ENCODE peak calls at places on chromosomes 13 and 19, in five cellular contexts. C is esophagus squamous epithelium, F is cardiac muscle cell, I is testis, W is left ventricle myocardium inferior. R is an unnamed sample. For H3K4me1, the result is how much of the 10 kb centered on the place peaks cover.

GRCh38 chr19:37991841-37992248 is 84.8 kb downstream of the SIPA1L3 start:
- DNase-seq in I (no peak), C (no peak), W (no peak), F (no peak), R (no peak)

GRCh38 chr13:75961911-75962310 is 325.8 kb downstream of the LMO7 start:
- DNase-seq in W (no peak), I (no peak), F (no peak), C (no peak), R (no peak)

GRCh38 chr19:35557539-35558399 is 5.7 kb downstream of the ATP4A start:
- DNase-seq in I (peak), F (peak), W (peak), C (no peak), R (peak)

GRCh38 chr19:16369306-16369663 is 44.7 kb downstream of the KLF2 start:
- DNase-seq in C (no peak), F (no peak), I (no peak), W (no peak), R (no peak)

GRCh38 chr19:38569368-38569983 is 48.3 kb downstream of the MAP4K1 start:
- DNase-seq in C (no peak), F (no peak), W (no peak), I (no peak), R (no peak)

GRCh38 chr19:48806818-48807589 is 3.8 kb downstream of the BCAT2 start:
- DNase-seq in C (no peak), I (peak), F (peak), W (no peak), R (no peak)

GRCh38 chr19:5621945-5622464 is 571 bp downstream of the SAFB2 start:
- DNase-seq in F (no peak), C (no peak), W (no peak), I (no peak), R (no peak)

GRCh38 chr19:32976223-32976805 is 4.3 kb downstream of the FAAP24 start:
- DNase-seq in W (peak), C (no peak), I (peak), F (peak), R (peak)

GRCh38 chr19:46791944-46792343 is 3.5 kb upstream of the SLC1A5 start:
- DNase-seq in F (no peak), C (no peak), I (no peak), W (no peak), R (no peak)

GRCh38 chr13:25752957-25753540 is 298.8 kb downstream of the SHISA2 start:
- DNase-seq in C (no peak), F (peak), W (peak), I (peak), R (peak)

GRCh38 chr19:15702590-15702930 is 25.3 kb upstream of the OR10H2 start:
- DNase-seq in I (peak), C (peak), W (peak), F (peak), R (peak)

GRCh38 chr13:30991922-30992321 is 59.5 kb downstream of the TEX26 start:
- DNase-seq in I (no peak), W (no peak), F (no peak), C (no peak), R (no peak)

GRCh38 chr13:105702441-105702840 is 833.0 kb downstream of the EFNB2 start:
- DNase-seq in I (no peak), C (no peak), F (no peak), W (no peak), R (no peak)

GRCh38 chr13:97296740-97297139 is 74.6 kb downstream of the MBNL2 start:
- DNase-seq in W (no peak), I (no peak), F (no peak), C (no peak), R (no peak)

GRCh38 chr13:40236566-40237168 is 429.8 kb downstream of the FOXO1 start:
- DNase-seq in F (peak), I (peak), W (peak), C (no peak), R (peak)

GRCh38 chr13:40232321-40232720 is 434.1 kb downstream of the FOXO1 start:
- DNase-seq in I (no peak), W (no peak), C (no peak), F (no peak), R (no peak)

GRCh38 chr13:40233731-40234195 is 432.7 kb downstream of the FOXO1 start:
- DNase-seq in I (peak), C (no peak), F (no peak), W (peak), R (peak)

GRCh38 chr13:40238761-40239160 is 427.7 kb downstream of the FOXO1 start:
- DNase-seq in I (no peak), C (no peak), F (no peak), W (no peak), R (no peak)

GRCh38 chr13:40235160-40235796 is 431.2 kb downstream of the FOXO1 start:
- DNase-seq in C (no peak), F (no peak), W (no peak), I (no peak), R (no peak)
- H3K27ac ChIP-seq in C (peak), F (no peak), W (peak), I (no peak), R (peak)

DNA sequence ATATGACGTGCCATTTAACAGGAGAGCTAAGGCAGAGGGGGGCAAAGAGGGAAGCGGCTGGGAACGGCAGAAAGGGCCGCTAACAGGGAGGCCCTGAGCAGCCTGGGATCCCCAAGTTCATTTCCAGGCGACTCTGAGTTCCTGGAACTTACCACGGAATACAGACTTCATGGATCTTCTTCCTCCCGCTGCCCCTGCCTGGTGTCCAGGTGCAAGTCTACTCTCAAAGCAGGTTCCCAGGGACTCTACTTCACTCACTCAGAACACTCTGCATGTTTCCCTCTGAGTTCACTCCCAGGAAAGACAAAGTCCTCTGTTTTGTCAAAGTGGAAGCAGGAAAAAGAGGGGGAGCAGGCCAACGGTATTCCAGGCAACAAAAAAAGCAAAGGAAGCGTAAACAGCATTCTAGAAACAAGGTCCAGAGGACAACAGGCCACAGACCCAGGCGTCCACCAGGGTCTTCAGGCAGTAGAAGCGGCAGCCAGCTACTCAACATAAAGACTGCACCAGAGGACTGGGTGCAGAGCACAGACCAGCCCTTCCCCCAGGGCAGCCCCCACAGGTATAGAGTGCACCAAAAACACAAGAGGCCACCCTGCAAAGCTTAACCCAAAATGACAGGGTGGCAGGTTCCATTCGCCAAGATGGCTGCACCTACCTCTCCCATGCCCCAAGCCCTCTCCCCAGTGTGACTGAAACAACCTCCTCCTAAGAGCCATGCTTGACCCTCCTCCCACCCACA is 3.0 kb downstream of the MIER2 start:
- DNase-seq in W (no peak), C (no peak), F (no peak), I (no peak), R (no peak)
- H3K4me3 ChIP-seq in W (peak), C (no peak), F (no peak), I (no peak), R (no peak)

GRCh38 chr13:98448642-98448928 is 128.3 kb downstream of the STK24 start:
- DNase-seq in W (no peak), F (no peak), C (no peak), I (no peak), R (no peak)

GRCh38 chr13:98451676-98452105 is 125.2 kb downstream of the STK24 start:
- DNase-seq in C (no peak), I (no peak), F (peak), W (peak), R (peak)

GRCh38 chr13:98449273-98449672 is 127.6 kb downstream of the STK24 start:
- DNase-seq in I (no peak), W (no peak), F (no peak), C (no peak), R (no peak)

GRCh38 chr13:98450012-98450411 is 126.9 kb downstream of the STK24 start:
- DNase-seq in C (no peak), W (no peak), I (no peak), F (no peak), R (no peak)

GRCh38 chr13:98450495-98451167 is 126.3 kb downstream of the STK24 start:
- DNase-seq in W (peak), C (no peak), F (no peak), I (peak), R (peak)
- H3K4me1 ChIP-seq in W (half or more), C (under half), F (under half), I (under half), R (under half)

GRCh38 chr19:1093811-1094553 is 1.2 kb downstream of the POLR2E start:
- DNase-seq in I (no peak), W (no peak), C (no peak), F (no peak), R (peak)

GRCh38 chr19:1091544-1092175 is 3.5 kb downstream of the POLR2E start:
- DNase-seq in W (no peak), C (no peak), F (no peak), I (no peak), R (peak)

GRCh38 chr19:1093330-1093729 is 1.8 kb downstream of the POLR2E start:
- DNase-seq in C (no peak), F (no peak), I (no peak), W (no peak), R (no peak)

GRCh38 chr19:1094978-1095701 is at the start of gene POLR2E:
- DNase-seq in W (peak), I (peak), F (peak), C (peak), R (peak)

DNA sequence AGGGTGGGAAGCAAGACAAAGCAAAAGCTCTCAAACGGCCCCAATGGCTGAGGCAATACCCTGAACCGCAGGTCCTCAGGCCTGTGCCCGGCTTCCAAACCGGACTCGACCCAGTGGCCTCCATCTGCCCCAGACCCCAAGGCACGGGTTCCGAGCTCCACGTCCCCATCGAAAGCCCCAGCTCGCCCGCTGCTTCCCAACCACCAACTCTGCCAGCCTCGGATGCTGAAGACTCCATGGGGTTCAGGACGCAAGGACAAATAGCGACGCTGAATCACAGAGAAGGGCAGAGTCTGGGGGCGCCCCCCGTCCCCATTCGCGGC is 559 bp downstream of the POLR2E start:
- DNase-seq in F (no peak), W (no peak), C (no peak), I (no peak), R (no peak)
- H3K27ac ChIP-seq in F (peak), W (peak), C (peak), I (no peak), R (no peak)

DNA sequence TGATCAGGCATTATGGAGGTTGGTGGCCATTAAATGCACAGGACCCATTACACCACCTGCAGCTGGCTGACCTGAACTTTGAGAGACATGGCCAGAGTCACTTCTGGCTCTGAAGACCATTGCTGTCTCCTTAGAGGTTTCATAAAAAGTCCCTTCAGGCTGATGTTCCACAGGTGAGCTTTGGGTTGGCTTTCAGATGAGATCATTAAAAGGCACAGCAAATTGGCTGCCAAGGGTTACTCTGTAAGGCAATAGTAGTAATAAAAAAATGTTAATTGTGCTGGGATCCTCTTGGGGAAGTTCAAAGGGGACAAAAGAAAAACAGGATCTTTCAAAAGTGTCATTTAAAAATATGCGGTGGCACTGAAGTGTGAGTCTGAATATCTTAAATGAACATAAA is 4.2 kb downstream of the OLFM4 start:
- DNase-seq in W (no peak), C (no peak), I (no peak), F (no peak), R (no peak)
- H3K4me3 ChIP-seq in W (no peak), C (no peak), I (no peak), F (no peak), R (no peak)

DNA sequence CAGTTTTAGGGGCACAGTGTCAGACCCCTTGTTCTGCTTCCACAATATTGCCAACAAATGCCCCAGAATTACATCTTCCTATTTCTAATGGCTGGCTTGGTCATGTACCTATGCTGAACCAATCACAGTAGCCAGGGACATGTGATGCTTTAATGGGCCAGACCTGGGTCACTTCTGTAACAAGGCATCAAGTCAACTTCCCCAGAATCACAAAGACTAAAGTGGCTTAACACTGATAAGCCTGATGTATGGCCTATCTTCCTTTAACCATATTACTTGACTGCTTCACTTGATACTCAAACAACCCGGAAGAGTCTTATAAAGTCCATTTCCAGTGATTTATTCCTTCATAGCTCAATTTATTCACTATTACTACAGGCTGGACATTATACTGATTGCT is 19.6 kb downstream of the LNX2 start:
- DNase-seq in W (no peak), I (no peak), F (no peak), C (no peak), R (no peak)
- H3K4me1 ChIP-seq in W (half or more), I (under half), F (under half), C (under half), R (under half)

GRCh38 chr19:7627166-7627565 is 2.2 kb downstream of the XAB2 start:
- DNase-seq in W (no peak), I (no peak), C (no peak), F (no peak), R (no peak)

GRCh38 chr19:7628589-7629311 is 595 bp downstream of the XAB2 start:
- DNase-seq in F (no peak), W (no peak), C (no peak), I (no peak), R (no peak)

GRCh38 chr19:7632340-7633203 is 947 bp downstream of the PCP2 start:
- DNase-seq in F (no peak), I (no peak), W (no peak), C (no peak), R (no peak)

GRCh38 chr19:7631577-7631976 is 1.9 kb downstream of the PCP2 start:
- DNase-seq in W (no peak), F (no peak), C (no peak), I (no peak), R (no peak)

DNA sequence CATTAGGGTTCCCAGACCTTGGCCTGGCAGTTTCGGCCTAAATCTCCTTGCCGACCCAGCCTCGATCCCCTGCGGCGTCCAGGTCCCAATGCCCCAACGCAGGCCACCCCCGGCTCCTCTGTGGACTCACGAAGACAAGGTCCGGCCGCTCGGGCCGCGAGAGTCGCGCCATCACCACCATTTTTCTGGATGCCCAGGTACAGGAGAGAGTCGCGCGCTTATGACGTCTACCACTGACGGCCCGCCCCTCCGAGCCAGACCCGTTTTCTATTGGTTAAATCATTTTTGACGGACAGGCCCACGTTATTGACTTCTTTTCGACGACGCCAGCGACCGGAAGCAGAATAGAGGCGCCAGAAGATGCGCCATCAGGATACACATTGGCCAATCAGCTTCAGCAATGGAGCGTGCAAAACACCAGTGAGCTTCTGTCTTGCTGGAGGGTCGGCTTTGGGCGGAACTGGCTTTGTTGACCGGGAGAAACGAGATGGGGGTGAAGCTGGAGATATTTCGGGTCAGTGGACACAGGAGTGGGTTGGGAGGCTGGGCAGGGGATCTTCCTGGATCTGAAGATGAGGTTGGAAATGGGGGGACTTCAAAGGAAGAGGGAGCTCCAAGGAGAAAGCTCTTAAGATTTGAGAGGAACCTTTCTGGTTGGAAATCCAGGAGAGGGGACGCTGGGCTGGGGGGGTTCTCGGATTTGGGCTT is at the start of the genes PET100 and XAB2:
- DNase-seq in W (peak), C (peak), F (peak), I (peak), R (peak)
- H3K27ac ChIP-seq in W (peak), C (peak), F (peak), I (peak), R (peak)